ENCODE peak calls at places on chromosomes 4 and X, in six cellular contexts. X is stimulated activated CD8-positive, alpha-beta memory T cell treated with anti-CD3 and anti-CD28 coated beads, Interleukin-7, amount 100 ng/mL, for 24 hours; Q is effector CD4-positive, alpha-beta T cell; R is left ventricle myocardium inferior; Y is colonic mucosa; F is psoas muscle. D is an unnamed sample.

GRCh38 chr4:98890698-98891097 is 38.2 kb downstream of the EIF4E start:
- DNase-seq in F (no peak), X (no peak), Q (no peak), R (no peak), Y (no peak), D (no peak)

GRCh38 chr4:67522851-67523671 is 22.2 kb downstream of the CENPC start:
- DNase-seq in R (no peak), F (no peak), X (no peak), Q (no peak), Y (no peak), D (no peak)

GRCh38 chrX:68833855-68834331 is 5.1 kb downstream of the EFNB1 start:
- DNase-seq in Q (no peak), F (no peak), Y (peak), R (no peak), X (no peak), D (peak)

GRCh38 chr4:77849278-77849965 is 13.2 kb upstream of the MRPL1 start:
- DNase-seq in F (no peak), R (no peak), Y (no peak), Q (no peak), X (no peak), D (no peak)

GRCh38 chr4:108008721-108009120 is 19.0 kb downstream of the HADH start:
- DNase-seq in F (no peak), Q (no peak), R (no peak), X (no peak), Y (no peak), D (no peak)

GRCh38 chrX:69010339-69010738 is 154.9 kb downstream of the PJA1 start:
- DNase-seq in Y (no peak), X (no peak), R (no peak), Q (no peak), F (no peak), D (no peak)

GRCh38 chr4:182555997-182556418 is 312.8 kb downstream of the TENM3 start:
- DNase-seq in F (no peak), R (no peak), Q (no peak), X (no peak), Y (no peak), D (no peak)

GRCh38 chrX:155028749-155029360 is 2.2 kb downstream of the FUNDC2 start:
- DNase-seq in R (no peak), Y (peak), X (no peak), F (no peak), Q (no peak), D (no peak)

GRCh38 chr4:21802406-21802805 is 146.2 kb downstream of the KCNIP4 start:
- DNase-seq in F (no peak), R (no peak), X (no peak), Y (no peak), Q (no peak), D (no peak)

GRCh38 chr4:168150651-168151050 is 58.3 kb downstream of the ANXA10 start:
- DNase-seq in X (no peak), F (no peak), Y (no peak), R (no peak), Q (no peak), D (no peak)

GRCh38 chr4:1193206-1194027 is 21.0 kb upstream of the SPON2 start:
- DNase-seq in R (no peak), Y (peak), Q (no peak), F (peak), X (no peak), D (no peak)

GRCh38 chr4:106369456-106370060 is 980 bp upstream of the GIMD1 start:
- DNase-seq in Y (peak), R (no peak), F (no peak), X (no peak), Q (no peak), D (peak)

GRCh38 chrX:19334945-19335626 is 8.6 kb upstream of the PDHA1 start:
- DNase-seq in Y (no peak), X (no peak), Q (no peak), R (no peak), F (no peak), D (no peak)

GRCh38 chr4:2837904-2838496 is 5.6 kb upstream of the ADD1 start:
- DNase-seq in X (peak), F (no peak), R (no peak), Y (no peak), Q (peak), D (no peak)

GRCh38 chr4:126051709-126052424 is 737.1 kb downstream of the FAT4 start:
- DNase-seq in R (no peak), X (no peak), F (no peak), Q (no peak), Y (no peak), D (no peak)

GRCh38 chr4:173878701-173879100 is 348.7 kb upstream of the HAND2 start:
- DNase-seq in Y (peak), R (peak), F (no peak), Q (no peak), X (no peak), D (no peak)

GRCh38 chrX:146054311-146054710 is 236.7 kb downstream of the SLITRK2 start:
- DNase-seq in Q (no peak), R (no peak), Y (no peak), X (no peak), F (no peak), D (no peak)

GRCh38 chr4:2251073-2251794 is 9.3 kb upstream of the HAUS3 start:
- DNase-seq in F (peak), X (no peak), R (peak), Y (peak), Q (peak), D (no peak)

GRCh38 chr4:17347445-17347844 is 164.4 kb downstream of the QDPR start:
- DNase-seq in Q (no peak), F (no peak), Y (peak), R (no peak), X (no peak), D (peak)

GRCh38 chr4:7650606-7651400 is 216.1 kb upstream of the PSAPL1 start:
- DNase-seq in F (no peak), X (no peak), Y (no peak), Q (no peak), R (no peak), D (no peak)

GRCh38 chrX:144732588-144732987 is 514.7 kb upstream of the SPANXN1 start:
- DNase-seq in Y (no peak), Q (no peak), X (no peak), R (no peak), F (no peak), D (no peak)

GRCh38 chr4:83618431-83618830 is 82.5 kb downstream of the GPAT3 start:
- DNase-seq in Y (peak), R (peak), X (no peak), F (peak), Q (no peak), D (peak)

GRCh38 chr4:139845481-139846093 is 180.0 kb downstream of the MGST2 start:
- DNase-seq in X (no peak), F (no peak), Q (no peak), Y (no peak), R (no peak), D (no peak)

GRCh38 chr4:8280876-8281440 is 11.4 kb downstream of the HTRA3 start:
- DNase-seq in R (peak), X (no peak), Q (no peak), F (no peak), Y (no peak), D (no peak)

GRCh38 chr4:111806331-111806730 is 338.9 kb upstream of the FAM241A start:
- DNase-seq in Y (no peak), Q (no peak), R (no peak), F (no peak), X (no peak), D (peak)

GRCh38 chr4:5956285-5957021 is 61.8 kb downstream of the C4orf50 start:
- DNase-seq in F (peak), R (no peak), X (no peak), Y (no peak), Q (no peak), D (no peak)

GRCh38 chr4:38328963-38329729 is 334.9 kb upstream of the KLF3 start:
- DNase-seq in X (no peak), Y (no peak), Q (no peak), F (no peak), R (no peak), D (no peak)

GRCh38 chr4:113646456-113646809 is 115.1 kb downstream of the CAMK2D start:
- DNase-seq in Q (no peak), X (no peak), R (no peak), F (peak), Y (peak), D (peak)

GRCh38 chr4:96227515-96227914 is 387.6 kb downstream of the PDHA2 start:
- DNase-seq in F (no peak), Q (no peak), Y (no peak), X (no peak), R (no peak), D (no peak)

GRCh38 chr4:68338625-68339024 is 11.3 kb downstream of the YTHDC1 start:
- DNase-seq in R (no peak), Q (no peak), Y (no peak), F (no peak), X (no peak), D (no peak)

GRCh38 chrX:72382199-72382590 is 76.5 kb upstream of the CITED1 start:
- DNase-seq in R (no peak), Y (no peak), F (no peak), X (no peak), Q (no peak), D (no peak)

GRCh38 chr4:94483895-94484294 is 32.2 kb downstream of the PDLIM5 start:
- DNase-seq in Y (no peak), F (no peak), R (no peak), Q (no peak), X (no peak), D (no peak)